ENCODE peak calls at places on chromosomes 5 and 9, in six cellular contexts. Z, G, K, E, C and U are unnamed samples.

GRCh38 chr5:167552356-167552755 is 739.1 kb upstream of the WWC1 start:
- DNase-seq in K (no peak), Z (no peak), C (no peak), G (no peak), E (no peak), U (no peak)

GRCh38 chr9:77589046-77589795 is 58.9 kb downstream of the GNA14 start:
- DNase-seq in G (no peak), K (no peak), Z (peak; percentile 86), E (no peak), C (no peak), U (no peak)

GRCh38 chr9:137384116-137384756 is 38.7 kb downstream of the EXD3 start:
- DNase-seq in E (no peak), Z (no peak), C (no peak), G (no peak), K (no peak), U (no peak)

GRCh38 chr5:81749562-81750307 is 1.2 kb downstream of the SSBP2 start:
- DNase-seq in Z (peak; percentile 51), K (peak; percentile 63), C (peak; percentile 76), G (peak; percentile 7), E (peak; percentile 6), U (no peak)

GRCh38 chr5:148805323-148806290 is 20.8 kb upstream of the ADRB2 start:
- DNase-seq in C (no peak), K (peak; percentile 55), E (no peak), Z (no peak), G (no peak), U (no peak)

GRCh38 chr9:36211510-36211909 is 20.8 kb downstream of the CLTA start:
- DNase-seq in G (no peak), Z (no peak), K (no peak), C (no peak), E (no peak), U (no peak)

GRCh38 chr5:147996379-147996778 is 67.4 kb upstream of the SPINK5 start:
- DNase-seq in K (no peak), E (no peak), Z (no peak), G (no peak), C (no peak), U (no peak)

GRCh38 chr5:80069918-80070318 is 34.8 kb downstream of the THBS4 start:
- DNase-seq in C (no peak), G (no peak), E (no peak), K (peak; percentile 33), Z (no peak), U (no peak)

GRCh38 chr5:56305001-56305400 is 71.9 kb upstream of the ANKRD55 start:
- DNase-seq in E (no peak), G (no peak), Z (no peak), K (peak; percentile 14), C (no peak), U (no peak)

GRCh38 chr5:54689411-54690251 is 172.1 kb downstream of the SNX18 start:
- DNase-seq in C (no peak), Z (no peak), K (no peak), G (no peak), E (no peak), U (no peak)

GRCh38 chr5:32541241-32541640 is 44.1 kb upstream of the SUB1 start:
- DNase-seq in K (no peak), E (peak; percentile 72), C (no peak), Z (no peak), G (no peak), U (no peak)